ENCODE peak calls at places on chromosomes 5 and 9, in ten cellular contexts. U is stimulated activated CD8-positive, alpha-beta memory T cell treated with anti-CD3 and anti-CD28 coated beads, Interleukin-2, amount 100 ng/mL, for 48 hours; O is activated CD8-positive, alpha-beta T cell treated with anti-CD3 and anti-CD28 coated beads for 36 hours; C is GM23248; K is NCI-H774; M is NCI-H1417; V is activated T-cell treated with anti-CD3 and anti-CD28 coated beads, Interleukin-2, amount 50 U/mL, for 4 hours; T is endothelial cell; H is globus pallidus; B is cardiac fibroblast. I is an unnamed sample.

GRCh38 chr9:35706951-35707350 is 17.2 kb upstream of the TPM2 start:
- DNase-seq in U (no peak), O (no peak), C (no peak), K (no peak), M (no peak), V (no peak), T (no peak), H (no peak), B (no peak), I (no peak)

GRCh38 chr5:134784946-134785620 is 26.5 kb downstream of the DDX46 start:
- DNase-seq in U (no peak), O (no peak), C (peak), K (no peak), M (no peak), V (no peak), T (no peak), H (no peak), B (peak), I (no peak)

GRCh38 chr9:77649109-77649812 is 1.1 kb upstream of the GNA14 start:
- DNase-seq in U (no peak), O (no peak), C (peak), K (no peak), M (peak), V (no peak), T (no peak), H (no peak), B (peak), I (no peak)

GRCh38 chr9:133151041-133151440 is 12.7 kb downstream of the GBGT1 start:
- DNase-seq in U (no peak), O (no peak), C (no peak), K (no peak), M (no peak), V (no peak), T (no peak), H (no peak), B (no peak), I (no peak)

GRCh38 chr9:129836342-129837007 is 1.2 kb downstream of the USP20 start:
- DNase-seq in U (peak), O (peak), C (peak), K (peak), M (no peak), V (peak), T (no peak), H (no peak), B (no peak), I (no peak)

GRCh38 chr5:8081179-8081578 is 212.2 kb downstream of the MTRR start:
- DNase-seq in U (no peak), O (no peak), C (no peak), K (peak), M (peak), V (no peak), T (no peak), H (no peak), B (no peak), I (peak)

GRCh38 chr9:116639251-116639741 is 47.8 kb upstream of the TRIM32 start:
- DNase-seq in U (no peak), O (no peak), C (peak), K (no peak), M (no peak), V (no peak), T (no peak), H (no peak), B (peak), I (peak)

GRCh38 chr5:40160435-40160834 is 519.3 kb upstream of the PTGER4 start:
- DNase-seq in U (no peak), O (no peak), C (no peak), K (no peak), M (no peak), V (no peak), T (no peak), H (no peak), B (no peak), I (no peak)

GRCh38 chr5:11050596-11051304 is 289.7 kb upstream of the DAP start:
- DNase-seq in U (no peak), O (no peak), C (peak), K (no peak), M (no peak), V (no peak), T (no peak), H (peak), B (no peak), I (peak)

GRCh38 chr5:33153891-33154290 is 286.9 kb upstream of the TARS1 start:
- DNase-seq in U (no peak), O (no peak), C (peak), K (no peak), M (no peak), V (no peak), T (no peak), H (no peak), B (peak), I (no peak)

GRCh38 chr9:7879551-7880245 is 80.1 kb upstream of the DMAC1 start:
- DNase-seq in U (peak), O (peak), C (no peak), K (no peak), M (no peak), V (no peak), T (no peak), H (no peak), B (no peak), I (no peak)

GRCh38 chr9:104539275-104539674 is 2.6 kb upstream of the OR13C3 start:
- DNase-seq in U (no peak), O (no peak), C (no peak), K (no peak), M (no peak), V (no peak), T (no peak), H (no peak), B (no peak), I (no peak)

GRCh38 chr9:581673-582497 is 259.6 kb upstream of the DMRT1 start:
- DNase-seq in U (no peak), O (no peak), C (no peak), K (no peak), M (no peak), V (no peak), T (peak), H (no peak), B (no peak), I (no peak)